ENCODE peak calls at places on chromosomes 5 and 9, in eight cellular contexts. One of them, this sample, is unnamed.

GRCh38 chr9:137545123-137545522 is 5.1 kb downstream of the PNPLA7 start:
- DNase-seq in WTC11: no peak
- DNase-seq in pancreas: no peak
- DNase-seq in HCT116: no peak
- DNase-seq in colonic mucosa: no peak
- DNase-seq in fibroblast of pulmonary artery: peak; percentile 45
- DNase-seq in GM06990: no peak
- DNase-seq in IMR-90: peak; percentile 28
- DNase-seq in this sample: no peak

GRCh38 chr5:166571668-166572067 is 1719.8 kb upstream of the WWC1 start:
- DNase-seq in WTC11: no peak
- DNase-seq in pancreas: no peak
- DNase-seq in HCT116: no peak
- DNase-seq in colonic mucosa: no peak
- DNase-seq in fibroblast of pulmonary artery: no peak
- DNase-seq in GM06990: no peak
- DNase-seq in IMR-90: no peak
- DNase-seq in this sample: no peak

GRCh38 chr9:77616191-77616590 is 31.9 kb downstream of the GNA14 start:
- DNase-seq in WTC11: no peak
- DNase-seq in pancreas: no peak
- DNase-seq in HCT116: no peak
- DNase-seq in colonic mucosa: no peak
- DNase-seq in fibroblast of pulmonary artery: no peak
- DNase-seq in GM06990: no peak
- DNase-seq in IMR-90: no peak
- DNase-seq in this sample: no peak

GRCh38 chr5:140565780-140566095 is 1.1 kb downstream of the SLC35A4 start:
- DNase-seq in WTC11: no peak
- DNase-seq in pancreas: no peak
- DNase-seq in HCT116: no peak
- DNase-seq in colonic mucosa: no peak
- DNase-seq in fibroblast of pulmonary artery: peak; percentile 39
- DNase-seq in GM06990: no peak
- DNase-seq in IMR-90: no peak
- DNase-seq in this sample: no peak

GRCh38 chr9:33124716-33125378 is 42.3 kb downstream of the B4GALT1 start:
- DNase-seq in WTC11: no peak
- DNase-seq in pancreas: no peak
- DNase-seq in HCT116: no peak
- DNase-seq in colonic mucosa: no peak
- DNase-seq in fibroblast of pulmonary artery: no peak
- DNase-seq in GM06990: no peak
- DNase-seq in IMR-90: no peak
- DNase-seq in this sample: peak; percentile 58

GRCh38 chr5:132752581-132753125 is 5.4 kb downstream of the CCNI2 start:
- DNase-seq in WTC11: no peak
- DNase-seq in pancreas: no peak
- DNase-seq in HCT116: no peak
- DNase-seq in colonic mucosa: no peak
- DNase-seq in fibroblast of pulmonary artery: no peak
- DNase-seq in GM06990: no peak
- DNase-seq in IMR-90: no peak
- DNase-seq in this sample: no peak

GRCh38 chr9:129556576-129557191 is 64.2 kb downstream of the C9orf50 start:
- DNase-seq in WTC11: no peak
- DNase-seq in pancreas: no peak
- DNase-seq in HCT116: no peak
- DNase-seq in colonic mucosa: no peak
- DNase-seq in fibroblast of pulmonary artery: no peak
- DNase-seq in GM06990: no peak
- DNase-seq in IMR-90: no peak
- DNase-seq in this sample: no peak

GRCh38 chr5:72015103-72015548 is 92.1 kb upstream of the MAP1B start:
- DNase-seq in WTC11: no peak
- DNase-seq in pancreas: peak; percentile 49
- DNase-seq in HCT116: peak; percentile 93
- DNase-seq in colonic mucosa: peak; percentile 20
- DNase-seq in fibroblast of pulmonary artery: peak; percentile 99
- DNase-seq in GM06990: no peak
- DNase-seq in IMR-90: peak; percentile 56
- DNase-seq in this sample: no peak

GRCh38 chr5:110769282-110769681 is 30.5 kb downstream of the SLC25A46 start:
- DNase-seq in WTC11: no peak
- DNase-seq in pancreas: no peak
- DNase-seq in HCT116: no peak
- DNase-seq in colonic mucosa: no peak
- DNase-seq in fibroblast of pulmonary artery: peak; percentile 90
- DNase-seq in GM06990: no peak
- DNase-seq in IMR-90: peak; percentile 83
- DNase-seq in this sample: no peak

GRCh38 chr9:130143974-130144373 is 28.2 kb upstream of the NCS1 start:
- DNase-seq in WTC11: no peak
- DNase-seq in pancreas: no peak
- DNase-seq in HCT116: no peak
- DNase-seq in colonic mucosa: no peak
- DNase-seq in fibroblast of pulmonary artery: peak; percentile 57
- DNase-seq in GM06990: no peak
- DNase-seq in IMR-90: peak; percentile 42
- DNase-seq in this sample: no peak

GRCh38 chr9:106177216-106177615 is 482.9 kb downstream of the TMEM38B start:
- DNase-seq in WTC11: no peak
- DNase-seq in pancreas: no peak
- DNase-seq in HCT116: no peak
- DNase-seq in colonic mucosa: no peak
- DNase-seq in fibroblast of pulmonary artery: no peak
- DNase-seq in GM06990: no peak
- DNase-seq in IMR-90: no peak
- DNase-seq in this sample: no peak

GRCh38 chr5:145915970-145916638 is 20.3 kb upstream of the SH3RF2 start:
- DNase-seq in WTC11: no peak
- DNase-seq in pancreas: no peak
- DNase-seq in HCT116: no peak
- DNase-seq in colonic mucosa: no peak
- DNase-seq in fibroblast of pulmonary artery: no peak
- DNase-seq in GM06990: no peak
- DNase-seq in IMR-90: no peak
- DNase-seq in this sample: no peak

GRCh38 chr9:72022846-72023245 is 37.6 kb downstream of the C9orf57 start:
- DNase-seq in WTC11: no peak
- DNase-seq in pancreas: no peak
- DNase-seq in HCT116: no peak
- DNase-seq in colonic mucosa: no peak
- DNase-seq in fibroblast of pulmonary artery: peak; percentile 39
- DNase-seq in GM06990: no peak
- DNase-seq in IMR-90: peak; percentile 85
- DNase-seq in this sample: no peak

GRCh38 chr9:21585756-21586752 is 103.9 kb upstream of the IFNE start:
- DNase-seq in WTC11: no peak
- DNase-seq in pancreas: no peak
- DNase-seq in HCT116: no peak
- DNase-seq in colonic mucosa: no peak
- DNase-seq in fibroblast of pulmonary artery: peak; percentile 50
- DNase-seq in GM06990: no peak
- DNase-seq in IMR-90: no peak
- DNase-seq in this sample: no peak
- TF ChIP-seq CTCF in WTC11: no peak
- TF ChIP-seq CTCF in pancreas: no peak
- TF ChIP-seq CTCF in HCT116: no peak
- TF ChIP-seq CTCF in colonic mucosa: no peak
- TF ChIP-seq CTCF in fibroblast of pulmonary artery: peak; percentile 49
- TF ChIP-seq CTCF in GM06990: no peak
- TF ChIP-seq CTCF in IMR-90: peak; percentile 39
- TF ChIP-seq CTCF in this sample: no peak

DNA sequence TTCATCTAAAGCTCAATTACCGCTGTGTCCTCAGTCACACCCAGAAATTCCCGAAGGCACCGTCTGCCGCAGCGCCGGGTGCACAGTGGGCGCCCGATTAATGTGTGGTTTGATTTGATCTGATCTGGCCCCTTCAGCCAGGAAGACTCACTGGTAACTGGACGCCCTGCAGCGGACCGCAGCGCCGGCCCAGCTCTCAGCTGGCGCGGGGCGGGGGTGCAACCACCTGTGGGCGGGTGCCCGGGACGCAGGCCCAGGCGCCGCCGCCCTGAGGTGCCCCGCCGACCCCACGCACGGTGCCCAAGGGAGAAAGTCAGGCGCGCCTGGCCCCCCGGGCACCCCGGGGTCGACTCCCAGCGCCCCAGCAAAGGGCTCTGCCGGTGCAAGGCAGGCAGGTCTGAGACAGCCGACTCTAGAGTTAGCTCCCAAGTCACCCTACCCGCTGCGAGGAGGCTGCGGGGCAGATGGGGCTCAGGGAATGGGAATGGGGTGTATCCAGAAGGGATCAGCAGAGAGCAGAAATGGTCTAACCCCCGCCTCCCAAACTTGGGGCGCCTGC is 1.7 kb downstream of the EPB41L4B start:
- DNase-seq in WTC11: no peak
- DNase-seq in pancreas: peak; percentile 65
- DNase-seq in HCT116: no peak
- DNase-seq in colonic mucosa: peak; percentile 63
- DNase-seq in fibroblast of pulmonary artery: no peak
- DNase-seq in GM06990: no peak
- DNase-seq in IMR-90: no peak
- DNase-seq in this sample: no peak
- TF ChIP-seq CTCF in WTC11: no peak
- TF ChIP-seq CTCF in pancreas: no peak
- TF ChIP-seq CTCF in HCT116: no peak
- TF ChIP-seq CTCF in colonic mucosa: no peak
- TF ChIP-seq CTCF in fibroblast of pulmonary artery: no peak
- TF ChIP-seq CTCF in GM06990: no peak
- TF ChIP-seq CTCF in IMR-90: no peak
- TF ChIP-seq CTCF in this sample: no peak

GRCh38 chr5:56827043-56827442 is 11.7 kb downstream of the MAP3K1 start:
- DNase-seq in WTC11: peak; percentile 41
- DNase-seq in pancreas: no peak
- DNase-seq in HCT116: no peak
- DNase-seq in colonic mucosa: no peak
- DNase-seq in fibroblast of pulmonary artery: no peak
- DNase-seq in GM06990: no peak
- DNase-seq in IMR-90: no peak
- DNase-seq in this sample: no peak
- TF ChIP-seq CTCF in WTC11: no peak
- TF ChIP-seq CTCF in pancreas: peak; percentile 16
- TF ChIP-seq CTCF in HCT116: peak; percentile 52
- TF ChIP-seq CTCF in colonic mucosa: no peak
- TF ChIP-seq CTCF in fibroblast of pulmonary artery: peak; percentile 34
- TF ChIP-seq CTCF in GM06990: peak; percentile 35
- TF ChIP-seq CTCF in IMR-90: peak; percentile 12
- TF ChIP-seq CTCF in this sample: no peak

DNA sequence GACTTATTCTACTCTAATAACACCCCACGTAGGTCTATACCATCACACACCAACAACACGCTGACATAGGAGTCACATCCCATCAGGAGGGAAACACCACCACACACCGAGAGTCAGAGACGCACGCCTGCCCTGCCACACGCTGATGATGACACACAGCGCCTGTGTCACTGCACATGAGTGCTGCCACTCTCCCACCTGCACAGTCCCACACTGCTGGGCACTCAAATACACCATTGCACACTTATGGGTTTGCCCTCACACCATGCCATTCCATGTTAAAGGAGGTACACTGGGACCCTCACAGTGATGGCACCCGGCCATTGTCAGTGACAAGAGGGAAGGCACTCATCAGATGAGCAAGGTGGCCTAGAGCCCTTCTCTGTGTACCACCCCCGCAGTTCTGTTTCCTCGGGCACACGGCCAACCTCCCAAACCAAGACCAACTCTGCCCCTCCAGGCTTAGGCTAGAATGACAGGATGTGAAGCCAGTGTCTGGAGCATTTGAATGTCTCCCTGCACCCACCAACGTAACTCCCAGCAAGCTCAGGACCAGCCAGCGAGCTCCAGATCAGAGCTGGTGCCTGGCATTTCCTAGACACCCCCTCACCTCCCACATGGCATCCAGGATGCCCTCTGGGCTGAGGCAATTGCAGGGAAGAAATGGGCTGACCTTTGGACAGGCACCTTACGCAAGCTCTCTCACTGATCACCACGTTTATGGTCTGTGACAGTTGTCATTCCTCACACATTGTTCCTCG is 3.6 kb upstream of the CPLX2 start:
- DNase-seq in WTC11: peak; percentile 65
- DNase-seq in pancreas: no peak
- DNase-seq in HCT116: peak; percentile 48
- DNase-seq in colonic mucosa: peak; percentile 21
- DNase-seq in fibroblast of pulmonary artery: no peak
- DNase-seq in GM06990: no peak
- DNase-seq in IMR-90: no peak
- DNase-seq in this sample: no peak
- TF ChIP-seq CTCF in WTC11: peak; percentile 28
- TF ChIP-seq CTCF in pancreas: no peak
- TF ChIP-seq CTCF in HCT116: peak; percentile 71
- TF ChIP-seq CTCF in colonic mucosa: no peak
- TF ChIP-seq CTCF in fibroblast of pulmonary artery: no peak
- TF ChIP-seq CTCF in GM06990: no peak
- TF ChIP-seq CTCF in IMR-90: no peak
- TF ChIP-seq CTCF in this sample: peak; percentile 8

DNA sequence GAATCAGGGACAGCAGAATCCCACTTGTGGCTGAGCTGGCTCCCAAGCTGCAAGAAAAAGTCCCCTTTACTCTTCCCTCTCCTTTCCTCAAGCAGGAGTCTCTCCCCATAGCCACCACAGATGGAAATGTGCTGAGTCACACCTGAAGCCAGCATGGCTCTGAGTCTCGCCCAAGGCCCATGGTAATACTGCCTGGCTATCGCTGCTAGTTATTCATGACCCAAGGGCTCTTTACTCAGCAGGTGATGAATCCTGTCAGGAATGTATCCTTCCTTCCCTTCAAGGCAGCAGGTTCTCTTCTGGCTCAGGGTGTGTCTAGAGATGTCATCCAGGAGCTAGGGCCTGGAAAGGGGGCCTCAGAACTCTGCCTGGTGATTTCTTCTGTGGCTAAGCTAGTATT is 403.3 kb upstream of the PTPRD start:
- DNase-seq in WTC11: no peak
- DNase-seq in pancreas: no peak
- DNase-seq in HCT116: no peak
- DNase-seq in colonic mucosa: no peak
- DNase-seq in fibroblast of pulmonary artery: no peak
- DNase-seq in GM06990: no peak
- DNase-seq in IMR-90: no peak
- DNase-seq in this sample: no peak
- TF ChIP-seq CTCF in WTC11: no peak
- TF ChIP-seq CTCF in pancreas: no peak
- TF ChIP-seq CTCF in HCT116: no peak
- TF ChIP-seq CTCF in colonic mucosa: no peak
- TF ChIP-seq CTCF in fibroblast of pulmonary artery: no peak
- TF ChIP-seq CTCF in GM06990: no peak
- TF ChIP-seq CTCF in IMR-90: no peak
- TF ChIP-seq CTCF in this sample: no peak